ENCODE peak calls at places on chromosome 9, in five cellular contexts. P, H, G, V and N are unnamed samples.

GRCh38 chr9:23825143-23825531 is 903 bp downstream of the ELAVL2 start:
- DNase-seq in P (no peak), H (no peak), G (no peak), V (no peak), N (no peak)

GRCh38 chr9:137185921-137186320 is 2.4 kb downstream of the ANAPC2 start:
- DNase-seq in P (no peak), H (no peak), G (no peak), V (no peak), N (no peak)

GRCh38 chr9:114112778-114113585 is 13.9 kb upstream of the KIF12 start:
- DNase-seq in P (peak; percentile 89), H (no peak), G (peak; percentile 78), V (peak; percentile 75), N (peak; percentile 78)

GRCh38 chr9:71814805-71815204 is 46.5 kb upstream of the CEMIP2 start:
- DNase-seq in P (no peak), H (no peak), G (no peak), V (no peak), N (no peak)

GRCh38 chr9:98442114-98442513 is 186.7 kb upstream of the TBC1D2 start:
- DNase-seq in P (no peak), H (no peak), G (no peak), V (no peak), N (no peak)

GRCh38 chr9:26460624-26461023 is 432.0 kb downstream of the CAAP1 start:
- DNase-seq in P (no peak), H (no peak), G (no peak), V (no peak), N (no peak)

GRCh38 chr9:131605770-131606590 is 60.7 kb downstream of the PRRT1B start:
- DNase-seq in P (no peak), H (no peak), G (peak; percentile 53), V (peak; percentile 33), N (peak; percentile 49)

GRCh38 chr9:88197781-88198345 is 59.6 kb upstream of the SPATA31C2 start:
- DNase-seq in P (no peak), H (no peak), G (peak; percentile 29), V (peak; percentile 92), N (no peak)

GRCh38 chr9:7238244-7238637 is 480.5 kb downstream of the KDM4C start:
- DNase-seq in P (no peak), H (no peak), G (no peak), V (no peak), N (no peak)

GRCh38 chr9:124770359-124771020 is 621 bp downstream of the NR6A1 start:
- DNase-seq in P (no peak), H (no peak), G (no peak), V (no peak), N (no peak)

GRCh38 chr9:93582115-93582514 is 5.7 kb downstream of the PHF2 start:
- DNase-seq in P (no peak), H (no peak), G (no peak), V (no peak), N (peak; percentile 90)

GRCh38 chr9:108852089-108852488 is 3.7 kb downstream of the ACTL7B start:
- DNase-seq in P (no peak), H (no peak), G (no peak), V (no peak), N (no peak)

GRCh38 chr9:135164036-135164435 is 76.6 kb downstream of the OLFM1 start:
- DNase-seq in P (no peak), H (no peak), G (no peak), V (no peak), N (no peak)

GRCh38 chr9:92963831-92964606 is 16.7 kb downstream of the FGD3 start:
- DNase-seq in P (no peak), H (peak; percentile 66), G (no peak), V (no peak), N (no peak)

GRCh38 chr9:77807295-77807694 is 159.2 kb upstream of the GNA14 start:
- DNase-seq in P (no peak), H (no peak), G (peak; percentile 51), V (peak; percentile 92), N (no peak)

GRCh38 chr9:37926737-37927590 is 23.0 kb upstream of the SLC25A51 start:
- DNase-seq in P (no peak), H (no peak), G (no peak), V (no peak), N (no peak)

GRCh38 chr9:112677040-112677439 is 40.9 kb downstream of the INIP start:
- DNase-seq in P (no peak), H (no peak), G (no peak), V (no peak), N (no peak)

GRCh38 chr9:93276973-93277372 is 93.0 kb downstream of the WNK2 start:
- DNase-seq in P (no peak), H (no peak), G (no peak), V (no peak), N (no peak)

GRCh38 chr9:90539266-90539665 is 103.4 kb downstream of the DIRAS2 start:
- DNase-seq in P (no peak), H (no peak), G (no peak), V (no peak), N (no peak)

GRCh38 chr9:91004992-91005391 is 203.4 kb downstream of the SYK start:
- DNase-seq in P (no peak), H (no peak), G (no peak), V (no peak), N (no peak)

GRCh38 chr9:125549465-125550215 is 157.4 kb downstream of the MAPKAP1 start:
- DNase-seq in P (no peak), H (no peak), G (no peak), V (no peak), N (peak; percentile 39)

GRCh38 chr9:129576546-129577543 is 44.1 kb downstream of the C9orf50 start:
- DNase-seq in P (peak; percentile 41), H (no peak), G (peak; percentile 70), V (peak; percentile 89), N (no peak)

GRCh38 chr9:93591706-93592388 is 15.5 kb downstream of the PHF2 start:
- DNase-seq in P (no peak), H (no peak), G (no peak), V (no peak), N (peak; percentile 56)

GRCh38 chr9:112925058-112925641 is 34.5 kb upstream of the SLC46A2 start:
- DNase-seq in P (no peak), H (no peak), G (peak; percentile 11), V (peak; percentile 37), N (no peak)

GRCh38 chr9:12426198-12426864 is 266.9 kb upstream of the TYRP1 start:
- DNase-seq in P (no peak), H (no peak), G (no peak), V (no peak), N (no peak)

GRCh38 chr9:106862946-106863740 is at the start of gene ZNF462:
- DNase-seq in P (peak; percentile 30), H (no peak), G (peak; percentile 55), V (peak; percentile 74), N (peak; percentile 13)

GRCh38 chr9:98275159-98275558 is 19.7 kb upstream of the TBC1D2 start:
- DNase-seq in P (no peak), H (no peak), G (no peak), V (no peak), N (no peak)

GRCh38 chr9:127943746-127944145 is 6.1 kb upstream of the DPM2 start:
- DNase-seq in P (peak; percentile 86), H (peak; percentile 63), G (peak; percentile 91), V (peak; percentile 72), N (peak; percentile 73)